ENCODE peak calls at places on chromosomes 6 and 20, in four cellular contexts. Z is stimulated activated CD4-positive, alpha-beta T cell treated with anti-CD3 and anti-CD28 coated beads, Interleukin-15, amount 100 ng/mL, for 1 hour; Q is activated naive CD8-positive, alpha-beta T cell treated with anti-CD3 and anti-CD28 coated beads, Interleukin-2, amount 10 ng/mL, durations not matched to agents 7 days and 5 days; U is NCI-H1048. S is an unnamed sample.

GRCh38 chr6:84498905-84499304 is 265.5 kb downstream of the TBX18 start:
- DNase-seq in Z (no peak), Q (no peak), U (no peak), S (no peak)

GRCh38 chr6:31528821-31529328 is at the start of gene MCCD1:
- DNase-seq in Z (no peak), Q (no peak), U (no peak), S (no peak)

GRCh38 chr6:14280766-14281293 is 163.3 kb downstream of the CD83 start:
- DNase-seq in Z (no peak), Q (no peak), U (no peak), S (no peak)

GRCh38 chr20:21396045-21396893 is 1.1 kb downstream of the NKX2-4 start:
- DNase-seq in Z (no peak), Q (peak; percentile 54), U (no peak), S (no peak)

GRCh38 chr6:35465646-35466045 is 2.6 kb upstream of the RPL10A start:
- DNase-seq in Z (no peak), Q (no peak), U (no peak), S (no peak)

GRCh38 chr6:41367700-41368099 is 32.3 kb downstream of the NCR2 start:
- DNase-seq in Z (no peak), Q (no peak), U (no peak), S (no peak)

GRCh38 chr6:70345619-70346018 is 42.7 kb upstream of the COL9A1 start:
- DNase-seq in Z (no peak), Q (no peak), U (no peak), S (no peak)

GRCh38 chr20:57616143-57616951 is 3.9 kb downstream of the ZBP1 start:
- DNase-seq in Z (no peak), Q (no peak), U (no peak), S (no peak)

GRCh38 chr20:40477805-40478204 is 211.2 kb downstream of the MAFB start:
- DNase-seq in Z (no peak), Q (no peak), U (no peak), S (no peak)

GRCh38 chr6:26068036-26068435 is 19.2 kb upstream of the HFE start:
- DNase-seq in Z (no peak), Q (no peak), U (no peak), S (no peak)

S was measured in T-helper 17 cell.